ENCODE peak calls at places on chromosomes 4 and X, in nine cellular contexts. H is trophoblast cell, P is left lung, W is fibroblast of lung, Q is NB4, G is right cardiac atrium, M is tibial nerve, D is aorta, B is breast epithelium. X is an unnamed sample.

GRCh38 chrX:23783569-23784486 is 855 bp downstream of the SAT1 start:
- DNase-seq in M (no peak), B (no peak), G (no peak), P (no peak), W (peak; percentile 28), H (no peak), Q (peak; percentile 48), D (no peak), X (no peak)

GRCh38 chr4:173515458-173515857 is 14.6 kb downstream of the HAND2 start:
- DNase-seq in G (no peak), D (no peak), P (no peak), B (no peak), Q (no peak), W (no peak), H (no peak), M (no peak), X (no peak)

GRCh38 chr4:2743518-2744445 is 12.4 kb downstream of the TNIP2 start:
- DNase-seq in P (no peak), Q (no peak), W (no peak), G (no peak), B (no peak), D (peak; percentile 58), M (no peak), H (no peak), X (no peak)

GRCh38 chr4:98522062-98522461 is 136.3 kb downstream of the TSPAN5 start:
- DNase-seq in G (no peak), H (no peak), M (no peak), P (no peak), Q (no peak), B (no peak), W (no peak), D (no peak), X (no peak)

GRCh38 chrX:85992811-85993229 is 54.5 kb downstream of the CHM start:
- DNase-seq in P (no peak), H (no peak), Q (peak; percentile 1), D (no peak), G (no peak), M (no peak), W (peak; percentile 29), B (no peak), X (peak; percentile 36)

GRCh38 chr4:15004701-15005301 is 2.5 kb downstream of the CPEB2 start:
- DNase-seq in H (peak; percentile 86), Q (peak; percentile 81), G (peak; percentile 95), W (peak; percentile 76), B (peak; percentile 78), P (peak; percentile 88), M (peak; percentile 81), D (peak; percentile 95), X (peak; percentile 90)

GRCh38 chr4:120718979-120719566 is 203.5 kb downstream of the PRDM5 start:
- DNase-seq in P (no peak), W (peak; percentile 60), H (no peak), M (no peak), B (no peak), D (no peak), G (no peak), Q (peak; percentile 57), X (peak; percentile 75)

GRCh38 chrX:68929332-68930150 is 100.7 kb downstream of the EFNB1 start:
- DNase-seq in M (no peak), D (no peak), G (no peak), P (no peak), H (peak; percentile 13), B (no peak), Q (no peak), W (peak; percentile 75), X (peak; percentile 58)

GRCh38 chr4:128769011-128769410 is 40.5 kb upstream of the JADE1 start:
- DNase-seq in G (no peak), H (no peak), M (no peak), D (no peak), B (no peak), Q (no peak), W (no peak), P (no peak), X (no peak)

GRCh38 chr4:75180790-75181776 is 248.2 kb downstream of the PARM1 start:
- DNase-seq in Q (peak; percentile 74), H (peak; percentile 58), P (no peak), W (no peak), D (peak; percentile 75), B (no peak), G (no peak), M (no peak), X (no peak)

GRCh38 chr4:7854697-7855370 is 84.8 kb downstream of the AFAP1 start:
- DNase-seq in B (no peak), Q (no peak), D (no peak), P (no peak), H (no peak), W (no peak), G (no peak), M (no peak), X (no peak)

GRCh38 chr4:77104405-77105292 is 28.9 kb upstream of the CCNI start:
- DNase-seq in W (peak; percentile 27), M (peak; percentile 51), P (peak; percentile 50), B (peak; percentile 94), H (no peak), Q (no peak), G (peak; percentile 79), D (peak; percentile 93), X (peak; percentile 47)

GRCh38 chr4:76058888-76059426 is 15.6 kb upstream of the ART3 start:
- DNase-seq in D (no peak), B (no peak), H (no peak), P (no peak), M (no peak), Q (peak; percentile 25), G (no peak), W (no peak), X (no peak)

GRCh38 chr4:68494688-68495087 is 47.4 kb downstream of the TMPRSS11E start:
- DNase-seq in P (no peak), M (no peak), B (no peak), D (no peak), Q (no peak), G (no peak), H (no peak), W (no peak), X (no peak)

GRCh38 chrX:71992711-71993110 is 82.1 kb downstream of the NHSL2 start:
- DNase-seq in D (no peak), W (no peak), Q (no peak), B (no peak), M (no peak), P (no peak), H (no peak), G (no peak), X (no peak)

GRCh38 chr4:82708982-82709381 is 89.6 kb downstream of the SCD5 start:
- DNase-seq in Q (no peak), D (no peak), G (no peak), H (no peak), M (no peak), B (no peak), P (no peak), W (no peak), X (no peak)

GRCh38 chrX:17839269-17839668 is 21.8 kb downstream of the RAI2 start:
- DNase-seq in G (no peak), Q (no peak), M (no peak), P (no peak), W (no peak), B (no peak), D (no peak), H (no peak), X (no peak)

GRCh38 chr4:43776371-43776770 is 672.2 kb downstream of the KCTD8 start:
- DNase-seq in D (no peak), G (no peak), H (no peak), B (no peak), P (no peak), Q (peak; percentile 29), W (peak; percentile 19), M (no peak), X (peak; percentile 35)

GRCh38 chrX:38652934-38653442 is 91.6 kb downstream of the TSPAN7 start:
- DNase-seq in Q (no peak), W (no peak), M (no peak), D (no peak), P (no peak), G (no peak), B (no peak), H (no peak), X (no peak)

GRCh38 chr4:1365271-1366178 is 18.5 kb downstream of the UVSSA start:
- DNase-seq in Q (peak; percentile 48), D (peak; percentile 69), W (no peak), H (peak; percentile 81), B (peak; percentile 75), M (no peak), G (peak; percentile 25), P (peak; percentile 57), X (no peak)

GRCh38 chr4:169756971-169757574 is 671 bp downstream of the HPF1 start:
- DNase-seq in P (no peak), B (no peak), G (no peak), D (no peak), M (no peak), Q (peak; percentile 14), W (peak; percentile 3), H (no peak), X (peak; percentile 26)

GRCh38 chrX:44872319-44872816 is 620 bp upstream of the KDM6A start:
- DNase-seq in M (peak; percentile 12), P (peak; percentile 61), W (no peak), D (peak; percentile 85), B (peak; percentile 30), Q (no peak), G (no peak), H (no peak), X (peak; percentile 70)
- H3K4me3 ChIP-seq in M (peak overlapping the region; percentile 62), P (peak overlapping the region; percentile 88), W (peak overlapping the region; percentile 91), D (peak overlapping the region; percentile 76), B (peak overlapping the region; percentile 72), Q (peak overlapping the region; percentile 79), G (peak overlapping the region; percentile 88), H (peak overlapping the region; percentile 68), X (peak overlapping the region; percentile 88)

DNA sequence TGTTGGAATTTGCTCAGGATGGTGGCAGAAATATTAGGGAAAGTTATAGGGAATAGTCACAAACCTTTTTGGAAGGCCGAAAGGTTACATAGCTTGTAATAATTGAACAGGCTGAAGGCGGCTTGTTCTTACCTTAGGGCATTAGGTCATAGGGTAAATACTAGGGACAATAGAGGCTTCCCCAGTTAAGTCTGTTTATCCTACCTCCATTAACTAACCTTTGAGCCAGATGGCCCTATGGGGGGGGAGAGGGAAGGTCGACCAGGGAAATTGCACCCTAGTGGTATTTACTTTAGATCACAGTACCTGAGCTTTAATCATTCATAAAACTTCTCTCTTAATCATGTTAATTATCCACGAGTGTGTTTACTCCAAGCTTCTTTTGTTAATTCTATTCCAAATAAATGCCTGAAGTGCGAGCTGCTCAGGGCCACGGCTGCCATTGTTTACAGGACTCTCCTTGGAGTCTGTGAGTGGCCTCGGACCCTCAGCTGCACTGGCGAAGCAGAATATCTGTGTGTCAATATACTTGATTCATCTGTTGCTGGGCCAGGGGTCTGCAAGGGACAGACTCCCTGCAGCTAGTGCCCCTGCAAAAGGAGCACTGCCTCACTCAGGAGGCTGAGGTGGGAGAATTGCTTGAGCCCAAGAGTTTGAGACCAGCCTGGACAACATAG is 22.9 kb downstream of the PAGE2 start:
- DNase-seq in P (no peak), B (no peak), Q (no peak), H (no peak), G (no peak), M (no peak), W (no peak), D (no peak), X (no peak)
- H3K4me3 ChIP-seq in P (no peak overlapping the region), B (no peak overlapping the region), Q (no peak overlapping the region), H (no peak overlapping the region), G (no peak overlapping the region), M (no peak overlapping the region), W (no peak overlapping the region), D (no peak overlapping the region), X (no peak overlapping the region)

GRCh38 chr4:41751325-41752061 is 3.0 kb upstream of the PHOX2B start:
- DNase-seq in G (no peak), P (no peak), M (no peak), B (no peak), D (no peak), W (no peak), H (no peak), Q (no peak), X (no peak)
- H3K4me3 ChIP-seq in G (no peak overlapping the region), P (no peak overlapping the region), M (no peak overlapping the region), B (no peak overlapping the region), D (no peak overlapping the region), W (no peak overlapping the region), H (no peak overlapping the region), Q (no peak overlapping the region), X (no peak overlapping the region)

GRCh38 chr4:6222761-6223292 is 22.5 kb upstream of the JAKMIP1 start:
- DNase-seq in P (no peak), H (no peak), W (no peak), Q (no peak), D (no peak), G (no peak), B (no peak), M (no peak), X (no peak)
- H3K4me3 ChIP-seq in P (no peak overlapping the region), H (no peak overlapping the region), W (no peak overlapping the region), Q (no peak overlapping the region), D (no peak overlapping the region), G (no peak overlapping the region), B (no peak overlapping the region), M (no peak overlapping the region), X (no peak overlapping the region)

X was measured in adipocyte.